ENCODE peak calls at places on chromosome 3, in eight cellular contexts. M is WERI-Rb-1, J is natural killer cell, H is MM.1S, O is cardiac fibroblast, A is astrocyte of the spinal cord, C is AG09319, T is HL-60. G is an unnamed sample.

GRCh38 chr3:116254535-116254934 is 190.8 kb downstream of the LSAMP start:
- DNase-seq in H (no peak), C (no peak), J (no peak), O (peak; percentile 83), M (no peak), A (no peak), T (no peak), G (no peak)

GRCh38 chr3:172751188-172751571 is 654 bp downstream of the ECT2 start:
- DNase-seq in O (peak; percentile 29), A (peak; percentile 45), C (no peak), M (peak; percentile 31), J (no peak), T (peak; percentile 73), H (peak; percentile 67), G (no peak)

GRCh38 chr3:18443670-18444596 is 18.8 kb upstream of the SATB1 start:
- DNase-seq in M (peak; percentile 11), C (no peak), T (peak; percentile 34), A (no peak), H (no peak), O (no peak), J (peak; percentile 24), G (peak; percentile 14)

GRCh38 chr3:129218742-129219141 is 30.7 kb upstream of the COPG1 start:
- DNase-seq in A (no peak), O (no peak), T (no peak), J (no peak), H (no peak), C (no peak), M (no peak), G (no peak)

GRCh38 chr3:63934484-63934883 is 22.3 kb upstream of the SCAANT1 start:
- DNase-seq in O (no peak), T (peak; percentile 81), C (no peak), H (no peak), J (no peak), A (no peak), M (no peak), G (no peak)

GRCh38 chr3:124230928-124231456 is 239.1 kb upstream of the ROPN1 start:
- DNase-seq in J (no peak), M (no peak), O (no peak), C (no peak), T (no peak), H (no peak), A (no peak), G (no peak)

GRCh38 chr3:36650271-36650671 is 114.1 kb downstream of the DCLK3 start:
- DNase-seq in C (no peak), J (no peak), T (no peak), H (no peak), A (peak; percentile 61), M (no peak), O (peak; percentile 43), G (no peak)

GRCh38 chr3:42735021-42735420 is 32.4 kb upstream of the HHATL start:
- DNase-seq in M (no peak), J (no peak), T (no peak), O (no peak), C (no peak), A (no peak), H (no peak), G (no peak)

DNA sequence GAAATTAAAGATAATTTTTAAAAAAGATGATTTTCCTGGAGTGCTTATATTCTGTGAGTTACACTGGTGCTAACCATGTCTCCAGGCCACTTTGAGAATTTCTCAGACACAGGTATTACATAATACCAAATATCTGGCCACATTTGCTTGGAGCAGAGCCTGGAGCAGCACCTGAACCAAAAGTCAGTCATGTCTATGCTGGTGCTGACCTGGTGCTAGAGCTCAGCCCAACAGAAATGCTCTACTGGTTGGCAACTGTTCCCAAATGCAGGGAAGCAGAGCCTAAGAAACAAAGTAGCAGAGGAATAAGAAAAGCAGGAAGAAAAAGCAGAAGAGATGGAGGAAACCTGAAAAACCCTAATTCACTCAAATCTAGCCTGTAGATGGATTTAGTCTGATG is 135.7 kb upstream of the SLC7A14 start:
- DNase-seq in A (no peak), O (no peak), M (no peak), H (no peak), T (no peak), C (no peak), J (no peak), G (no peak)
- TF ChIP-seq CTCF in A (no peak), O (no peak), M (no peak), H (no peak), T (no peak), C (no peak), J (no peak), G (no peak)

DNA sequence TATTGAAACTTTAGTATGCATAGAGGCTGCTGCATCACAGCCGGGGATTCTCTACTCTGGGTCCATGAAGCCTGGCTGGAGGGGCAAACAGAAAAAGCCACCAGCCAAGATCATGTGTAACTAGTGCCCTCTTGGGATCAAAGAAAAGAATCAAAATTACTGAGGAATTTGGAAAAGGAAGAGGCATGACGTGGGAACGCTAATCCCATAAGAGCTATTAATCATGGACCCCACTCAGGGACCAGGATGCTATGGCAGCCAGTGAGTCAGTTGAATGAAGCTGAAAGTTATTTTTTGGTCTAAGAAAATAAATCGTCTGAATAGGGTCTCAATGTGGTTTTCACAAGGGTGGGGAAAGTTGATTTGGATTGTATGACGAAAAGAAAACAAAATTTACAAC is 1165.1 kb downstream of the ROBO2 start:
- DNase-seq in O (peak; percentile 43), A (peak; percentile 81), J (no peak), T (no peak), H (no peak), M (peak; percentile 11), C (peak; percentile 68), G (no peak)
- TF ChIP-seq CTCF in O (no peak), A (peak; percentile 17), J (no peak), T (no peak), H (no peak), M (no peak), C (peak; percentile 22), G (no peak)

GRCh38 chr3:933311-933710 is 159.5 kb upstream of the CNTN6 start:
- DNase-seq in C (no peak), M (peak; percentile 77), H (no peak), T (no peak), J (no peak), A (no peak), O (no peak), G (no peak)

DNA sequence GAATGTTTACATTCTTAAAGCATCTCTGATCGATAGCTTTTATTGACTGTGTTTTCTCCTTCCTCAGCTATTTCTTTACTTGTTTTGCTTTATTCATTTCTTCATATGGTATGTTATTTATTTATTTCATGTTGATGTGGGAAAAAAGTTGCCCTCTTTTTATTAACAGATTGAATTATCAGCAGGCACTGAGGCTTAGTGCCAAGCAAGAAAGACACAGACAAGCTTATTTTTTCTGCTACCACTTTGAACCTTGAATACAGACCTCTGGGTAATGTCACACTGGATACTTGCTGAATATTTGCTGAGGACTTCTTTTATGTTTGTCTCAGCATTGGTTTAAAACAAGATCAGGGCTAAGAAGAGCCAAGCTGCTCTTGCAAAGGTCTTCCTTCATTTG is 162.0 kb upstream of the CNTN6 start:
- DNase-seq in C (no peak), H (no peak), J (no peak), A (no peak), M (no peak), T (no peak), O (no peak), G (no peak)
- TF ChIP-seq CTCF in C (no peak), H (no peak), J (no peak), A (no peak), M (no peak), T (no peak), O (no peak), G (no peak)

GRCh38 chr3:186221733-186222378 is 113.0 kb upstream of the ETV5 start:
- DNase-seq in J (no peak), H (no peak), A (no peak), C (no peak), O (no peak), T (no peak), M (no peak), G (no peak)
- TF ChIP-seq CTCF in J (no peak), H (no peak), A (no peak), C (no peak), O (no peak), T (no peak), M (no peak), G (no peak)

GRCh38 chr3:186589115-186589514 is 18.6 kb downstream of the DNAJB11 start:
- DNase-seq in O (peak; percentile 63), M (no peak), C (no peak), J (no peak), H (peak; percentile 39), T (no peak), A (no peak), G (no peak)
- TF ChIP-seq CTCF in O (peak; percentile 34), M (peak; percentile 15), C (no peak), J (no peak), H (peak; percentile 53), T (no peak), A (peak; percentile 36), G (peak; percentile 20)

DNA sequence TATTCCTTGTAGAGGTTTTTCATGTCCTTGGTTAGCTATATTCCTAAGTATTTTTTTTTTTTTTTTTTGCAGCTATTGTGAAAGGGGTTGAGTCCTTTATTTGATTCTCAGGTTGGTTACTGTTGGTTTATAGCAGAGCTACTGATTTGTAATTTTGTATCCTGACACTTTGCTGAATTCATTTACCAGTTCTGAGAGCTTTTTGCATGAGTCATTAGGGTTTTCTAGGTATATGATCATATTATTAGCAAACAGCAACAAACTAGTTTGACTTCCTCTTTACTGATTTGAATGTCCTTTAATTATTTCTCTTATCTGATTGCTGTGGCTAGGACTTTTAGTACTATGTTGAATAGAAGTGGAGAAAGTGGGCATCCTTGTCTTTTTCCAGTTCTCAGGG is 737.4 kb downstream of the ZNF385D start:
- DNase-seq in H (no peak), J (no peak), C (no peak), O (no peak), A (peak; percentile 33), T (no peak), M (no peak), G (no peak)
- TF ChIP-seq CTCF in H (no peak), J (no peak), C (no peak), O (no peak), A (no peak), T (no peak), M (no peak), G (no peak)